ENCODE peak calls at places on chromosomes 2 and 18, in five cellular contexts. One of them, this sample, is unnamed.

GRCh38 chr2:38900726-38901125 is 11.1 kb downstream of the ARHGEF33 start:
- DNase-seq in Peyer's patch: no peak
- DNase-seq in right atrium auricular region: no peak
- DNase-seq in retina: no peak
- DNase-seq in GM06990: no peak
- DNase-seq in this sample: no peak

GRCh38 chr2:22382439-22383169 is 1002.4 kb upstream of the KLHL29 start:
- DNase-seq in Peyer's patch: no peak
- DNase-seq in right atrium auricular region: no peak
- DNase-seq in retina: peak; percentile 42
- DNase-seq in GM06990: no peak
- DNase-seq in this sample: no peak

GRCh38 chr2:35415282-35415681 is 940.3 kb upstream of the CRIM1 start:
- DNase-seq in Peyer's patch: no peak
- DNase-seq in right atrium auricular region: no peak
- DNase-seq in retina: no peak
- DNase-seq in GM06990: no peak
- DNase-seq in this sample: no peak

GRCh38 chr2:178331474-178332431 is 119.2 kb downstream of the PRKRA start:
- DNase-seq in Peyer's patch: no peak
- DNase-seq in right atrium auricular region: no peak
- DNase-seq in retina: no peak
- DNase-seq in GM06990: no peak
- DNase-seq in this sample: no peak

GRCh38 chr2:25340340-25340886 is 1.3 kb downstream of the DNMT3A start:
- DNase-seq in Peyer's patch: no peak
- DNase-seq in right atrium auricular region: no peak
- DNase-seq in retina: peak; percentile 48
- DNase-seq in GM06990: no peak
- DNase-seq in this sample: no peak

GRCh38 chr2:225668606-225669266 is 269.2 kb downstream of the NYAP2 start:
- DNase-seq in Peyer's patch: no peak
- DNase-seq in right atrium auricular region: no peak
- DNase-seq in retina: peak; percentile 57
- DNase-seq in GM06990: no peak
- DNase-seq in this sample: no peak

GRCh38 chr2:42886921-42887320 is 94.5 kb upstream of the HAAO start:
- DNase-seq in Peyer's patch: no peak
- DNase-seq in right atrium auricular region: no peak
- DNase-seq in retina: no peak
- DNase-seq in GM06990: no peak
- DNase-seq in this sample: no peak

GRCh38 chr2:198309673-198310280 is 505.4 kb downstream of the PLCL1 start:
- DNase-seq in Peyer's patch: no peak
- DNase-seq in right atrium auricular region: no peak
- DNase-seq in retina: peak; percentile 73
- DNase-seq in GM06990: no peak
- DNase-seq in this sample: no peak

GRCh38 chr2:85998071-85998991 is 107.4 kb downstream of the POLR1A start:
- DNase-seq in Peyer's patch: no peak
- DNase-seq in right atrium auricular region: peak; percentile 82
- DNase-seq in retina: no peak
- DNase-seq in GM06990: no peak
- DNase-seq in this sample: no peak

GRCh38 chr2:37768491-37768925 is 97.1 kb upstream of the CDC42EP3 start:
- DNase-seq in Peyer's patch: no peak
- DNase-seq in right atrium auricular region: no peak
- DNase-seq in retina: no peak
- DNase-seq in GM06990: no peak
- DNase-seq in this sample: no peak

GRCh38 chr2:43073373-43073772 is 153.0 kb downstream of the ZFP36L2 start:
- DNase-seq in Peyer's patch: peak; percentile 59
- DNase-seq in right atrium auricular region: peak; percentile 83
- DNase-seq in retina: no peak
- DNase-seq in GM06990: no peak
- DNase-seq in this sample: no peak

GRCh38 chr18:43592268-43592667 is 315.0 kb upstream of the SYT4 start:
- DNase-seq in Peyer's patch: no peak
- DNase-seq in right atrium auricular region: no peak
- DNase-seq in retina: no peak
- DNase-seq in GM06990: no peak
- DNase-seq in this sample: no peak

GRCh38 chr2:85755122-85756027 is 1.6 kb downstream of the ATOH8 start:
- DNase-seq in Peyer's patch: no peak
- DNase-seq in right atrium auricular region: no peak
- DNase-seq in retina: no peak
- DNase-seq in GM06990: no peak
- DNase-seq in this sample: no peak

GRCh38 chr18:46447792-46448191 is 209.2 kb downstream of the LOXHD1 start:
- DNase-seq in Peyer's patch: no peak
- DNase-seq in right atrium auricular region: no peak
- DNase-seq in retina: no peak
- DNase-seq in GM06990: no peak
- DNase-seq in this sample: no peak

GRCh38 chr2:120855855-120856405 is 120.3 kb downstream of the GLI2 start:
- DNase-seq in Peyer's patch: peak; percentile 25
- DNase-seq in right atrium auricular region: no peak
- DNase-seq in retina: no peak
- DNase-seq in GM06990: no peak
- DNase-seq in this sample: no peak

GRCh38 chr2:38406597-38407110 is 29.6 kb upstream of the ATL2 start:
- DNase-seq in Peyer's patch: no peak
- DNase-seq in right atrium auricular region: peak; percentile 66
- DNase-seq in retina: no peak
- DNase-seq in GM06990: no peak
- DNase-seq in this sample: no peak

GRCh38 chr2:105593221-105593967 is 151.3 kb upstream of the NCK2 start:
- DNase-seq in Peyer's patch: no peak
- DNase-seq in right atrium auricular region: no peak
- DNase-seq in retina: peak; percentile 54
- DNase-seq in GM06990: no peak
- DNase-seq in this sample: no peak

GRCh38 chr18:5622905-5623304 is 79.1 kb upstream of the EPB41L3 start:
- DNase-seq in Peyer's patch: no peak
- DNase-seq in right atrium auricular region: no peak
- DNase-seq in retina: no peak
- DNase-seq in GM06990: no peak
- DNase-seq in this sample: no peak

GRCh38 chr18:23307567-23308295 is 145.4 kb upstream of the RIOK3 start:
- DNase-seq in Peyer's patch: no peak
- DNase-seq in right atrium auricular region: no peak
- DNase-seq in retina: no peak
- DNase-seq in GM06990: peak; percentile 33
- DNase-seq in this sample: no peak

GRCh38 chr18:78246041-78246440 is 733.6 kb upstream of the SALL3 start:
- DNase-seq in Peyer's patch: no peak
- DNase-seq in right atrium auricular region: no peak
- DNase-seq in retina: no peak
- DNase-seq in GM06990: no peak
- DNase-seq in this sample: no peak

GRCh38 chr2:64945973-64946736 is 43.0 kb upstream of the SLC1A4 start:
- DNase-seq in Peyer's patch: no peak
- DNase-seq in right atrium auricular region: no peak
- DNase-seq in retina: peak; percentile 28
- DNase-seq in GM06990: peak; percentile 85
- DNase-seq in this sample: peak; percentile 61

GRCh38 chr2:171308280-171309054 is 125.3 kb downstream of the METTL8 start:
- DNase-seq in Peyer's patch: no peak
- DNase-seq in right atrium auricular region: no peak
- DNase-seq in retina: no peak
- DNase-seq in GM06990: no peak
- DNase-seq in this sample: no peak

GRCh38 chr2:147182260-147182659 is 662.6 kb upstream of the ACVR2A start:
- DNase-seq in Peyer's patch: peak; percentile 42
- DNase-seq in right atrium auricular region: no peak
- DNase-seq in retina: no peak
- DNase-seq in GM06990: peak; percentile 35
- DNase-seq in this sample: no peak

GRCh38 chr18:58117685-58118403 is 73.8 kb downstream of the NEDD4L start:
- DNase-seq in Peyer's patch: no peak
- DNase-seq in right atrium auricular region: peak; percentile 71
- DNase-seq in retina: no peak
- DNase-seq in GM06990: no peak
- DNase-seq in this sample: no peak

GRCh38 chr2:229920011-229920781 is 1.6 kb downstream of the TRIP12 start:
- DNase-seq in Peyer's patch: no peak
- DNase-seq in right atrium auricular region: no peak
- DNase-seq in retina: peak; percentile 47
- DNase-seq in GM06990: peak; percentile 22
- DNase-seq in this sample: peak; percentile 18

GRCh38 chr2:21774691-21775090 is 650.9 kb downstream of the TDRD15 start:
- DNase-seq in Peyer's patch: no peak
- DNase-seq in right atrium auricular region: no peak
- DNase-seq in retina: no peak
- DNase-seq in GM06990: no peak
- DNase-seq in this sample: no peak

GRCh38 chr18:27977009-27977408 is 199.9 kb downstream of the CDH2 start:
- DNase-seq in Peyer's patch: no peak
- DNase-seq in right atrium auricular region: no peak
- DNase-seq in retina: no peak
- DNase-seq in GM06990: no peak
- DNase-seq in this sample: no peak

GRCh38 chr2:217804338-217804737 is 198.5 kb downstream of the TNS1 start:
- DNase-seq in Peyer's patch: peak; percentile 36
- DNase-seq in right atrium auricular region: no peak
- DNase-seq in retina: no peak
- DNase-seq in GM06990: no peak
- DNase-seq in this sample: no peak

GRCh38 chr18:47830772-47831171 is 99.7 kb downstream of the SMAD2 start:
- DNase-seq in Peyer's patch: no peak
- DNase-seq in right atrium auricular region: no peak
- DNase-seq in retina: no peak
- DNase-seq in GM06990: no peak
- DNase-seq in this sample: no peak

GRCh38 chr2:238287702-238288649 is at the start of gene PER2:
- DNase-seq in Peyer's patch: peak; percentile 75
- DNase-seq in right atrium auricular region: peak; percentile 83
- DNase-seq in retina: peak; percentile 72
- DNase-seq in GM06990: no peak
- DNase-seq in this sample: peak; percentile 23

GRCh38 chr2:99804969-99805368 is 315.2 kb upstream of the REV1 start:
- DNase-seq in Peyer's patch: no peak
- DNase-seq in right atrium auricular region: no peak
- DNase-seq in retina: no peak
- DNase-seq in GM06990: no peak
- DNase-seq in this sample: no peak

GRCh38 chr2:31365834-31366505 is 48.6 kb downstream of the XDH start:
- DNase-seq in Peyer's patch: no peak
- DNase-seq in right atrium auricular region: no peak
- DNase-seq in retina: no peak
- DNase-seq in GM06990: no peak
- DNase-seq in this sample: no peak

GRCh38 chr2:189500456-189501160 is 59.3 kb downstream of the WDR75 start:
- DNase-seq in Peyer's patch: no peak
- DNase-seq in right atrium auricular region: no peak
- DNase-seq in retina: no peak
- DNase-seq in GM06990: no peak
- DNase-seq in this sample: no peak

GRCh38 chr2:129731925-129732629 is 247.4 kb upstream of the RAB6C start:
- DNase-seq in Peyer's patch: no peak
- DNase-seq in right atrium auricular region: no peak
- DNase-seq in retina: no peak
- DNase-seq in GM06990: no peak
- DNase-seq in this sample: no peak

GRCh38 chr2:48915227-48915626 is 159.7 kb upstream of the LHCGR start:
- DNase-seq in Peyer's patch: no peak
- DNase-seq in right atrium auricular region: no peak
- DNase-seq in retina: no peak
- DNase-seq in GM06990: no peak
- DNase-seq in this sample: no peak